ENCODE peak calls at places on chromosome 16, in four cellular contexts. O is C1 segment of cervical spinal cord; K is retinal pigment epithelial cell; U is stimulated activated CD4-positive, alpha-beta T cell treated with anti-CD3 and anti-CD28 coated beads, Interleukin-2, amount 100 ng/mL, for 48 hours. H is an unnamed sample.

GRCh38 chr16:89534147-89534788 is 26.1 kb downstream of the SPG7 start:
- DNase-seq in U (no peak), K (no peak), O (no peak), H (no peak)

GRCh38 chr16:70677499-70678120 is 8.2 kb downstream of the MTSS2 start:
- DNase-seq in K (no peak), O (no peak), U (no peak), H (no peak)

GRCh38 chr16:56355786-56356275 is 69.5 kb downstream of the AMFR start:
- DNase-seq in K (no peak), U (no peak), O (no peak), H (no peak)

GRCh38 chr16:24838554-24839266 is 7.1 kb upstream of the SLC5A11 start:
- DNase-seq in K (peak; percentile 17), O (no peak), U (no peak), H (no peak)

GRCh38 chr16:26078971-26079370 is 387.2 kb downstream of the HS3ST4 start:
- DNase-seq in K (no peak), U (no peak), O (no peak), H (no peak)

GRCh38 chr16:80602894-80603293 is 62.1 kb downstream of the DYNLRB2 start:
- DNase-seq in O (no peak), K (no peak), U (no peak), H (no peak)

GRCh38 chr16:4134434-4134833 is 18.2 kb upstream of the ADCY9 start:
- DNase-seq in O (no peak), U (no peak), K (no peak), H (no peak)

GRCh38 chr16:9844361-9844760 is 337.9 kb downstream of the GRIN2A start:
- DNase-seq in O (no peak), K (peak; percentile 57), U (no peak), H (no peak)

GRCh38 chr16:1137604-1138003 is 15.3 kb upstream of the CACNA1H start:
- DNase-seq in O (no peak), U (no peak), K (no peak), H (no peak)

GRCh38 chr16:66342294-66342900 is 24.1 kb upstream of the CDH5 start:
- DNase-seq in K (no peak), U (peak; percentile 31), O (no peak), H (no peak)

GRCh38 chr16:2157480-2158261 is 2.1 kb downstream of the TRAF7 start:
- DNase-seq in K (no peak), O (peak; percentile 39), U (no peak), H (no peak)

GRCh38 chr16:88721815-88722755 is 15.8 kb downstream of the CTU2 start:
- DNase-seq in K (no peak), O (no peak), U (no peak), H (no peak)

GRCh38 chr16:49018259-49018931 is 263.2 kb downstream of the CBLN1 start:
- DNase-seq in O (no peak), U (no peak), K (no peak), H (peak; percentile 47)

GRCh38 chr16:73304008-73304814 is 256.3 kb upstream of the ZFHX3 start:
- DNase-seq in O (no peak), U (no peak), K (no peak), H (no peak)

GRCh38 chr16:50553182-50553710 is 5.0 kb downstream of the NKD1 start:
- DNase-seq in O (no peak), K (no peak), U (no peak), H (no peak)

GRCh38 chr16:88456356-88457292 is 3.5 kb downstream of the ZFPM1 start:
- DNase-seq in U (peak; percentile 53), O (no peak), K (no peak), H (no peak)

GRCh38 chr16:57471209-57471608 is 8.7 kb downstream of the POLR2C start:
- DNase-seq in O (no peak), U (no peak), K (no peak), H (peak; percentile 55)

GRCh38 chr16:69438465-69438864 is 14.0 kb downstream of the CYB5B start:
- DNase-seq in O (no peak), U (no peak), K (no peak), H (no peak)

GRCh38 chr16:67529639-67530012 is 997 bp downstream of the RIPOR1 start:
- DNase-seq in K (no peak), U (no peak), O (no peak), H (peak; percentile 79)

GRCh38 chr16:48003226-48003907 is 152.4 kb downstream of the ABCC12 start:
- DNase-seq in U (no peak), K (no peak), O (no peak), H (no peak)

GRCh38 chr16:84732674-84733352 is 33.0 kb downstream of the USP10 start:
- DNase-seq in U (no peak), K (no peak), O (no peak), H (no peak)

GRCh38 chr16:88633684-88634140 is 4.7 kb upstream of the IL17C start:
- DNase-seq in O (no peak), K (no peak), U (no peak), H (no peak)

GRCh38 chr16:48632137-48632774 is 22.3 kb upstream of the N4BP1 start:
- DNase-seq in U (no peak), K (no peak), O (no peak), H (peak; percentile 47)

GRCh38 chr16:28259091-28259780 is 33.1 kb upstream of the SBK1 start:
- DNase-seq in O (peak; percentile 41), K (no peak), U (no peak), H (no peak)

GRCh38 chr16:61937646-61938045 is 98.6 kb downstream of the CDH8 start:
- DNase-seq in O (no peak), K (no peak), U (no peak), H (no peak)

GRCh38 chr16:81127051-81127450 is 30.9 kb upstream of the GCSH start:
- DNase-seq in K (no peak), O (no peak), U (no peak), H (no peak)

GRCh38 chr16:21194771-21195301 is 16.5 kb downstream of the ZP2 start:
- DNase-seq in U (no peak), K (no peak), O (no peak), H (no peak)

GRCh38 chr16:13378151-13378550 is 476.8 kb downstream of the SHISA9 start:
- DNase-seq in K (no peak), O (no peak), U (no peak), H (no peak)

GRCh38 chr16:89956511-89957213 is 8.1 kb downstream of the DEF8 start:
- DNase-seq in O (no peak), U (no peak), K (no peak), H (no peak)

GRCh38 chr16:24273511-24273910 is 17.4 kb downstream of the CACNG3 start:
- DNase-seq in O (no peak), K (peak; percentile 11), U (no peak), H (no peak)

GRCh38 chr16:84555418-84556196 is 51.1 kb upstream of the MEAK7 start:
- DNase-seq in K (no peak), O (peak; percentile 9), U (no peak), H (no peak)

GRCh38 chr16:71537643-71538042 is 11.4 kb downstream of the CHST4 start:
- DNase-seq in U (peak; percentile 26), O (no peak), K (peak; percentile 2), H (no peak)

GRCh38 chr16:31064882-31065461 is 9.1 kb downstream of the ZNF668 start:
- DNase-seq in U (no peak), K (no peak), O (no peak), H (peak; percentile 80)

GRCh38 chr16:56277040-56277439 is 85.8 kb downstream of the GNAO1 start:
- DNase-seq in U (no peak), K (no peak), O (peak; percentile 42), H (no peak)

GRCh38 chr16:67199011-67199807 is at the start of gene ELMO3:
- DNase-seq in K (no peak), U (no peak), O (no peak), H (no peak)

GRCh38 chr16:10862432-10862831 is 14.6 kb upstream of the CIITA start:
- DNase-seq in O (no peak), U (no peak), K (peak; percentile 96), H (no peak)

GRCh38 chr16:86471896-86472295 is 38.4 kb upstream of the FOXF1 start:
- DNase-seq in K (no peak), U (no peak), O (no peak), H (no peak)

GRCh38 chr16:88350922-88351321 is 31.8 kb upstream of the ZNF469 start:
- DNase-seq in O (no peak), K (no peak), U (no peak), H (no peak)

GRCh38 chr16:20883554-20884239 is 16.5 kb downstream of the DCUN1D3 start:
- DNase-seq in O (no peak), U (no peak), K (no peak), H (no peak)